ENCODE peak calls at places on chromosomes 11 and 22, in four cellular contexts. One of them, this sample, is unnamed.

GRCh38 chr22:41910599-41911291 is 4.1 kb downstream of the SHISA8 start:
- DNase-seq in SK-N-SH: peak
- DNase-seq in GM12878: no peak
- DNase-seq in K562: no peak
- DNase-seq in this sample: no peak

GRCh38 chr11:47946682-47947575 is 33.4 kb upstream of the PTPRJ start:
- DNase-seq in K562: peak
- DNase-seq in SK-N-SH: no peak
- DNase-seq in GM12878: no peak
- DNase-seq in this sample: no peak

GRCh38 chr11:8019671-8020597 is 32.8 kb downstream of the EIF3F start:
- DNase-seq in GM12878: no peak
- DNase-seq in K562: no peak
- DNase-seq in SK-N-SH: peak
- DNase-seq in this sample: no peak

GRCh38 chr11:65880844-65881421 is 1.3 kb downstream of the CTSW start:
- DNase-seq in SK-N-SH: no peak
- DNase-seq in GM12878: no peak
- DNase-seq in K562: no peak
- DNase-seq in this sample: no peak

GRCh38 chr11:31521497-31522150 is 12.1 kb downstream of the ELP4 start:
- DNase-seq in K562: no peak
- DNase-seq in SK-N-SH: no peak
- DNase-seq in GM12878: no peak
- DNase-seq in this sample: no peak

GRCh38 chr22:19993926-19994325 is 22.7 kb downstream of the ARVCF start:
- DNase-seq in SK-N-SH: no peak
- DNase-seq in K562: no peak
- DNase-seq in GM12878: no peak
- DNase-seq in this sample: no peak

GRCh38 chr11:73797457-73797856 is 9.8 kb downstream of the MRPL48 start:
- DNase-seq in SK-N-SH: no peak
- DNase-seq in GM12878: no peak
- DNase-seq in K562: no peak
- DNase-seq in this sample: no peak

GRCh38 chr11:8926236-8926635 is 6.5 kb downstream of the C11orf16 start:
- DNase-seq in K562: no peak
- DNase-seq in SK-N-SH: no peak
- DNase-seq in GM12878: no peak
- DNase-seq in this sample: no peak

GRCh38 chr11:66744485-66745355 is 15.7 kb upstream of the SPTBN2 start:
- DNase-seq in GM12878: peak
- DNase-seq in SK-N-SH: peak
- DNase-seq in K562: peak
- DNase-seq in this sample: peak

GRCh38 chr11:59615132-59615636 is 390 bp downstream of the OSBP start:
- DNase-seq in GM12878: no peak
- DNase-seq in K562: peak
- DNase-seq in SK-N-SH: no peak
- DNase-seq in this sample: peak

GRCh38 chr11:380095-380480 is 10.8 kb downstream of the B4GALNT4 start:
- DNase-seq in GM12878: no peak
- DNase-seq in SK-N-SH: no peak
- DNase-seq in K562: no peak
- DNase-seq in this sample: no peak

GRCh38 chr11:20047755-20048154 is 112.5 kb downstream of the DBX1 start:
- DNase-seq in GM12878: no peak
- DNase-seq in K562: no peak
- DNase-seq in SK-N-SH: no peak
- DNase-seq in this sample: no peak

GRCh38 chr11:76823481-76824028 is 37.2 kb upstream of the ACER3 start:
- DNase-seq in GM12878: no peak
- DNase-seq in K562: peak
- DNase-seq in SK-N-SH: no peak
- DNase-seq in this sample: peak

GRCh38 chr11:27196040-27196897 is 155.7 kb downstream of the BBOX1 start:
- DNase-seq in K562: no peak
- DNase-seq in GM12878: no peak
- DNase-seq in SK-N-SH: no peak
- DNase-seq in this sample: no peak

GRCh38 chr11:68338041-68338800 is 25.8 kb downstream of the LRP5 start:
- DNase-seq in GM12878: no peak
- DNase-seq in SK-N-SH: no peak
- DNase-seq in K562: no peak
- DNase-seq in this sample: no peak

GRCh38 chr11:129042503-129042902 is 99.8 kb upstream of the TP53AIP1 start:
- DNase-seq in K562: no peak
- DNase-seq in SK-N-SH: no peak
- DNase-seq in GM12878: no peak
- DNase-seq in this sample: no peak

GRCh38 chr22:18906896-18907295 is 776 bp downstream of the DGCR6 start:
- DNase-seq in SK-N-SH: no peak
- DNase-seq in GM12878: no peak
- DNase-seq in K562: no peak
- DNase-seq in this sample: no peak

GRCh38 chr11:62398011-62398994 is 20.5 kb upstream of the SCGB1A1 start:
- DNase-seq in K562: peak
- DNase-seq in SK-N-SH: peak
- DNase-seq in GM12878: no peak
- DNase-seq in this sample: peak
- TF ChIP-seq NFIC in K562: peak
- TF ChIP-seq NFIC in SK-N-SH: peak
- TF ChIP-seq NFIC in GM12878: no peak
- TF ChIP-seq NFIC in this sample: no peak

DNA sequence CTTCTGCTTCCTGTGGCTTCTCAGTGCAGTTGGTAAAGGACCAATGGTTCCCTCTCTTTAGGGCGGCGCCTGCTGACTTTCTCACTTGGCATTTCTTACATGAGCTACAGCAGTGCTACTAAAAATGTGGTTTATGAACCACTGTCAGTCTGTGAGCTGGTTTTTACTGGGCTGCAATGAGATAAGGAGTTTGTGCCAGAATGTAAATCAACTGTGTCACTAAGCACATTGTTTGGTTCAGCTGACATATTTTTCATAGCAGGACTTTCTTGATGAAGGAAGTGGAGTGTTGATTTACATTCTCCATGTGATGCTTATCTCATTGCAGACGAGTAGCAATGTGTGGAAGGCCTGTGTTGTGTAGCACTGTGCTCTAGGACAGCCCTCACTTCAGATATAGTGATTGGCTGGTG is 463.3 kb downstream of the SOX6 start:
- DNase-seq in GM12878: no peak
- DNase-seq in SK-N-SH: peak
- DNase-seq in K562: peak
- DNase-seq in this sample: no peak
- TF ChIP-seq POLR2AphosphoS5 in GM12878: no peak
- TF ChIP-seq POLR2AphosphoS5 in SK-N-SH: no peak
- TF ChIP-seq POLR2AphosphoS5 in K562: no peak
- TF ChIP-seq POLR2AphosphoS5 in this sample: no peak

DNA sequence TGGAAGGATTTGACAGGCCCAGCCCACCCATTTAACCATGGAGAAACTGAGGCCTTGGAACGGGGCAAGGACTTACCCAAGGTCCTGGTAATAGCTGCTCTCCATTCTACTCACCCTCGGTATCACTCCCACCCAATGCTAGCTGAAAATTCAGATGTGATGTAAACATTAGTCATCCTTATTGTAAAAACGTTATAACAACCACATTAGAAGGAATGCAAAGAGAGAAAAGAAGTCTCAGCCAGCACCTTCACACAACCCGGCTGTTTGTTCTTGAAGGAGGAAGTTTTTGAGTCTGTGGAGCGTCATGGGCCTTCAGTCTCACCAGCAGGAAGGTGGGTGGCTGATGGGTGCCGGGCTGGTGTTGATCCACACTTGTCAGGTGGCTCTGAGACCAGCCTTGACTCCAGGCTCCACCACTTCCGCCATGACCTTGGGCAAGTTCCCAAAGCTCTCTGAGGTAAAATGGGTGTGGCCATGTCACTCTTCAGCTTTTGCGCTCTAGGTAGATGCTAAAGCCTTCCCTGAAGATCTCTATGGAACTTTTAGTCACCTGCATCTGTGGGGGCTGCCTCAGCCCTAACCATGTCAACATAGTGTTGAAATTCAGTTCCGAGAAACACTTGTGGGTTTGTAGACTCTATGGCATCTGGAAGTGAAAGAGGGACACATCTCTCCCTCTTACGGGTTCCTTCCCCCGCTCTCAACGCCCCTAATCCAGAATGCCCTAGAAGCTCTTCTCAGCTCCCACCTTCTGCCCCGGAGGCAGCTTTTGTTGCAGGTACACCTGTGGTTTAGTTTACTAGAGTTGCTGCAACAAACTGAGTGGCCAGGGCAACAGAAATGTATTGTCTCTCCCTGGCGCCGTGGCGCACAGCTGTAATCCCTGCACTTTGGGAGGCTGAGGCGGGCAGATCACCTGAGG is 14.8 kb downstream of the CD6 start:
- DNase-seq in SK-N-SH: no peak
- DNase-seq in K562: no peak
- DNase-seq in GM12878: no peak
- DNase-seq in this sample: no peak
- TF ChIP-seq NFIC in SK-N-SH: no peak
- TF ChIP-seq NFIC in K562: no peak
- TF ChIP-seq NFIC in GM12878: no peak
- TF ChIP-seq NFIC in this sample: no peak

GRCh38 chr11:112525844-112526590 is 265.4 kb upstream of the PLET1 start:
- DNase-seq in K562: no peak
- DNase-seq in SK-N-SH: no peak
- DNase-seq in GM12878: no peak
- DNase-seq in this sample: no peak

GRCh38 chr11:112523477-112523876 is 262.8 kb upstream of the PLET1 start:
- DNase-seq in SK-N-SH: peak
- DNase-seq in GM12878: no peak
- DNase-seq in K562: no peak
- DNase-seq in this sample: no peak

GRCh38 chr11:112524808-112525207 is 264.1 kb upstream of the PLET1 start:
- DNase-seq in SK-N-SH: no peak
- DNase-seq in K562: no peak
- DNase-seq in GM12878: no peak
- DNase-seq in this sample: no peak

GRCh38 chr11:112525270-112525669 is 264.6 kb upstream of the PLET1 start:
- DNase-seq in GM12878: no peak
- DNase-seq in K562: no peak
- DNase-seq in SK-N-SH: no peak
- DNase-seq in this sample: no peak

GRCh38 chr11:112523917-112524316 is 263.3 kb upstream of the PLET1 start:
- DNase-seq in K562: no peak
- DNase-seq in GM12878: no peak
- DNase-seq in SK-N-SH: no peak
- DNase-seq in this sample: no peak
- TF ChIP-seq POLR2AphosphoS5 in K562: no peak
- TF ChIP-seq POLR2AphosphoS5 in GM12878: no peak
- TF ChIP-seq POLR2AphosphoS5 in SK-N-SH: no peak
- TF ChIP-seq POLR2AphosphoS5 in this sample: no peak

This sample was measured in HepG2.